ENCODE peak calls at places on chromosome 10, in eight cellular contexts. N is lower leg skin, M is astrocyte of the spinal cord, B is fibroblast of lung, D is RWPE1, V is HFFc6, A is SK-N-SH, E is A549. I is an unnamed sample.

GRCh38 chr10:132199854-132200311 is 13.1 kb downstream of the DPYSL4 start:
- DNase-seq in N (no peak), M (no peak), B (no peak), D (no peak), V (no peak), A (no peak), E (no peak), I (no peak)

GRCh38 chr10:13340068-13340467 is 8.0 kb downstream of the SEPHS1 start:
- DNase-seq in N (no peak), M (no peak), B (peak), D (no peak), V (no peak), A (peak), E (no peak), I (no peak)

GRCh38 chr10:6299234-6299633 is 96.5 kb downstream of the PFKFB3 start:
- DNase-seq in N (peak), M (peak), B (no peak), D (peak), V (no peak), A (no peak), E (peak), I (no peak)

GRCh38 chr10:130036296-130037065 is 72.4 kb upstream of the EBF3 start:
- DNase-seq in N (no peak), M (no peak), B (no peak), D (no peak), V (no peak), A (no peak), E (no peak), I (no peak)

GRCh38 chr10:116511365-116511764 is 34.4 kb upstream of the PNLIP start:
- DNase-seq in N (no peak), M (no peak), B (no peak), D (no peak), V (no peak), A (no peak), E (no peak), I (no peak)

GRCh38 chr10:100038561-100039071 is 28.9 kb upstream of the DNMBP start:
- DNase-seq in N (no peak), M (no peak), B (no peak), D (no peak), V (no peak), A (no peak), E (no peak), I (no peak)

GRCh38 chr10:86377797-86378146 is 11.2 kb upstream of the GRID1 start:
- DNase-seq in N (no peak), M (no peak), B (no peak), D (no peak), V (no peak), A (no peak), E (no peak), I (no peak)

GRCh38 chr10:116163732-116164131 is 109.3 kb downstream of the GFRA1 start:
- DNase-seq in N (no peak), M (no peak), B (no peak), D (no peak), V (no peak), A (no peak), E (no peak), I (no peak)

GRCh38 chr10:113520606-113521481 is 32.0 kb upstream of the HABP2 start:
- DNase-seq in N (peak), M (peak), B (peak), D (peak), V (peak), A (peak), E (peak), I (no peak)

GRCh38 chr10:43211431-43212042 is 55.3 kb downstream of the RASGEF1A start:
- DNase-seq in N (no peak), M (no peak), B (no peak), D (no peak), V (no peak), A (no peak), E (no peak), I (no peak)

GRCh38 chr10:67803588-67804394 is 34.2 kb downstream of the DNAJC12 start:
- DNase-seq in N (no peak), M (no peak), B (no peak), D (no peak), V (no peak), A (no peak), E (peak), I (no peak)

GRCh38 chr10:3776796-3777571 is 8.0 kb downstream of the KLF6 start:
- DNase-seq in N (peak), M (peak), B (peak), D (peak), V (peak), A (no peak), E (peak), I (no peak)

GRCh38 chr10:11756766-11757315 is 14.7 kb downstream of the ECHDC3 start:
- DNase-seq in N (no peak), M (peak), B (no peak), D (no peak), V (no peak), A (no peak), E (no peak), I (no peak)

GRCh38 chr10:7085913-7086589 is 324.8 kb downstream of the SFMBT2 start:
- DNase-seq in N (no peak), M (peak), B (peak), D (no peak), V (no peak), A (no peak), E (peak), I (no peak)

GRCh38 chr10:8026349-8027259 is 27.9 kb upstream of the GATA3 start:
- DNase-seq in N (no peak), M (no peak), B (no peak), D (no peak), V (no peak), A (no peak), E (no peak), I (no peak)

GRCh38 chr10:6200588-6201510 is 1.9 kb upstream of the PFKFB3 start:
- DNase-seq in N (no peak), M (peak), B (peak), D (no peak), V (no peak), A (peak), E (peak), I (no peak)

GRCh38 chr10:110457851-110458582 is 39.7 kb upstream of the DUSP5 start:
- DNase-seq in N (no peak), M (no peak), B (no peak), D (no peak), V (no peak), A (no peak), E (no peak), I (no peak)

GRCh38 chr10:59622320-59622901 is 87.2 kb downstream of the SLC16A9 start:
- DNase-seq in N (peak), M (peak), B (peak), D (peak), V (peak), A (peak), E (peak), I (no peak)

GRCh38 chr10:131746785-131747184 is 154.0 kb upstream of the PPP2R2D start:
- DNase-seq in N (no peak), M (no peak), B (no peak), D (no peak), V (no peak), A (no peak), E (peak), I (no peak)

GRCh38 chr10:61319550-61320256 is 133.5 kb downstream of the TMEM26 start:
- DNase-seq in N (no peak), M (no peak), B (no peak), D (no peak), V (no peak), A (no peak), E (no peak), I (no peak)

GRCh38 chr10:82628373-82628772 is 753.4 kb downstream of the NRG3 start:
- DNase-seq in N (no peak), M (no peak), B (no peak), D (no peak), V (no peak), A (no peak), E (peak), I (no peak)

GRCh38 chr10:69956833-69957230 is 95.8 kb upstream of the MACROH2A2 start:
- DNase-seq in N (no peak), M (no peak), B (no peak), D (no peak), V (no peak), A (no peak), E (no peak), I (no peak)

GRCh38 chr10:71437537-71438058 is 40.9 kb downstream of the CDH23 start:
- DNase-seq in N (no peak), M (no peak), B (peak), D (no peak), V (no peak), A (no peak), E (no peak), I (no peak)

DNA sequence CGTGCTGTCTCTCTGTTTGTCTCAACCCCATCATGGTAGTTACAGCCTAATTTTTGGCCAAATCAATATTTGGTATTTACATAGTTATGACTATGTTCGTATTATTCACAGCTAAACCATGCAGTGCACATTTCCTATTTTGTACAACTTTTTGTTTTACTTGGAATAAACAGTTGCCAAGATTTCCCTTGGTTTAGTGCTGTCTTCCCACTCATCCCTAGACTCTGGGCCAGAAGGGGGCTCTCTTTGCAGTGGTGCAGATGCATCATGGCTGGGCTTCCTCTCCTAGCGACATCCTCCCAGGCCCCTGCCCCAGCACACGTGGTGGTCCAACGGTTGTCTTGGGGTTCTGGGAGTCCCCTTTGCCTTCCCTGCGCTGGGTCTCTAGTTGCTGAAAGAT is 151.6 kb downstream of the PTPN20 start:
- DNase-seq in N (no peak), M (no peak), B (peak), D (no peak), V (no peak), A (no peak), E (no peak), I (no peak)
- TF ChIP-seq CTCF in N (no peak), M (peak), B (peak), D (no peak), V (peak), A (no peak), E (no peak), I (no peak)

DNA sequence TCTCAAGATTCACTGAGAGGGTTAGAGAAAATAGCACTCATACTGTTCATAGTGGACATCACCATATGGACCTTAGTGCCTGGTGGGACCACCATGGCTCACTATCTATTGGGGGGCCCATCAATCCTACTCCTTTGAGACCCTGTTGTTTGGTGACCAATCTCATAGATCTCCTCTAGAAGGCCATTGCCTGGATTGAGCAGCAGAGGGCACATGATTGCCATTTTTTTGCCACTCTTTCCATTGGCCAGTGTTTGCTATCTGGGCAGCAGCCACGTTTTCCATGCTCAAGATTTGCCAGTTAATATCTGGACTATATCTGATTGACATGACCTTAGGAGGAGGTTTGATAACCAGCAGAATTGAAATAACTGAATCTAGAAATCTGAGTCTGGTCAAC is 244.5 kb downstream of the ITGB1 start:
- DNase-seq in N (no peak), M (no peak), B (no peak), D (no peak), V (no peak), A (no peak), E (peak), I (no peak)
- TF ChIP-seq CTCF in N (no peak), M (peak), B (no peak), D (no peak), V (peak), A (peak), E (no peak), I (no peak)

GRCh38 chr10:21523007-21523406 is 2.5 kb downstream of the SKIDA1 start:
- DNase-seq in N (no peak), M (peak), B (no peak), D (no peak), V (no peak), A (no peak), E (peak), I (no peak)
- TF ChIP-seq CTCF in N (no peak), M (no peak), B (no peak), D (no peak), V (no peak), A (no peak), E (no peak), I (no peak)

GRCh38 chr10:93352638-93353383 is 129.3 kb downstream of the MYOF start:
- DNase-seq in N (no peak), M (peak), B (peak), D (peak), V (peak), A (peak), E (peak), I (no peak)
- TF ChIP-seq CTCF in N (no peak), M (peak), B (peak), D (peak), V (peak), A (peak), E (peak), I (peak)

DNA sequence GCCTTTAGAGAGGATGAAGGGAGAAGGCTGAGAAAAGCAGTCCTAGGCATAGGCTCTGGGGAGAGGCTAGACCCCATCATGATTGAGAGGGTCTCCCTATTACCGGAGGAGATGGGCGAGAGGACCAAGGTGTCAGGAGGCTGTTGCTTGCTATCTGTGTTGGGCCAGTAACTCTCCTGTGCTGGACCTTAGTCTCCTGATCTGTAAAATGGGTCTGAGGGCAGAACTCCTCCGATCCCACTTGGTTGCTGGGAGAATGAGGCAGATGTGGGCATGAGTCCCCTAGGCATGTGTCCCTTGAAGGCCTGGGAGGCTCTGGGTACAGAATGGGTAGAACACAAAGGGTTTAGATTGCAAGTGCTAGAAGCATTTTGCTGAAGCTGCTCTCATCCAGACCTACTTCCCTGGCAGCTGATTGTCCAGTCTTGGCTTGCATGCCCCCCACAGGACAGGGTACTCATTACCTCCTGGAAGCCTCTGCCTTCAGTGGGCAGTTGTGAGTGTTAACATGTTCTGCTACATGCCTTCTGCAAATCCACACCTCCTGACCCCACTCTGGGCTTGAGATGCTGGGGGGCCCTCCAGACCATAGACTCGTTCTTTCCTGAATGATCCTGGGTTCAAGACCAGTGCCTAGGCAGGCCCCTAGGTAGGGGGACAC is 4.4 kb downstream of the ZMIZ1 start:
- DNase-seq in N (no peak), M (no peak), B (no peak), D (no peak), V (peak), A (no peak), E (no peak), I (no peak)
- TF ChIP-seq CTCF in N (no peak), M (no peak), B (no peak), D (no peak), V (peak), A (peak), E (no peak), I (no peak)

DNA sequence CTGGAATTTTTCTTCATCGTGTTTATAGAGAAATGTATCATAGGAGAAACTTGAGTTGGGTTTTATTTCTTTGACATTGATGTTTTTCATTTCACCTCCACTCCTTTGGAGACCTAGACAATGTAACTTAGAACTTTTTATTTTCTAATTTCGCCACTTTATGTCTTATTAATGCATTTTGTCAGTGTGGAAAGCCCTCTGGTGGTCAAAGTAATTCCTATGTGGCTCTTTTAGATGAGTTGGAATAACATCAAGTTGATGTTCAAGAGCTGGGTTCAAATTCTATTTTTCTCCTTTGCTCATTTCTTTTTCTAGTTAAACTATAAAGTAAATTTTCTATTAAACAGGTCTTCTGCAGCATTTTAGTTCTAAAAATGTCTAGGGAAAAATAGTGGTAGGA is 478.6 kb downstream of the LRMDA start:
- DNase-seq in N (no peak), M (peak), B (peak), D (peak), V (peak), A (no peak), E (peak), I (no peak)
- TF ChIP-seq CTCF in N (no peak), M (peak), B (peak), D (peak), V (peak), A (peak), E (peak), I (no peak)

DNA sequence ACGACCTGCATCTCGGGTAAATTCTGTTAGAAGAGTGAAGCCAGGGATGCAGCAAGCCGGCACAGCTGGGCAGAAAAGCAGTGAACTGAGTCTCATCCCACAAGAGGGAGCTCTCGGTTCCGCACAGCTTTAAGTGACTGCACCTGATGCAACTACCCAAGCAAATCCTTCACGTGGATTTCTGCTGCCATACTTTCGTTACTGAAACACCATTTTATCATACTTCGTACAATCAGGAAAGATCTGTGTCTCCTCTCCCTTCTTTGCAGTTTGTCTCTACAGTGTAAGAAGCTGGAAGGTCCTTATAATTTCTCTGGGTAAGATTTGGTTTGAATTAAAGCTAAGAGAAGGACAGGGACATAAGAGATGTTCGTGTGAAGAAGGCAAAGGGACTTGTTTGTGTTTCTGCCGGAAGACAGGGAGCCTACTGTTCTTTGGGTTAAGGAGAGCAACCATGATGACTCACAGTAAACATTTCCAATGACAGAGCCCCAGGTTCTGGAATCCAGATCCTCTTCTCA is 427.0 kb downstream of the GPAM start:
- DNase-seq in N (peak), M (peak), B (no peak), D (no peak), V (no peak), A (peak), E (peak), I (no peak)
- TF ChIP-seq CTCF in N (no peak), M (no peak), B (no peak), D (peak), V (no peak), A (no peak), E (peak), I (no peak)

DNA sequence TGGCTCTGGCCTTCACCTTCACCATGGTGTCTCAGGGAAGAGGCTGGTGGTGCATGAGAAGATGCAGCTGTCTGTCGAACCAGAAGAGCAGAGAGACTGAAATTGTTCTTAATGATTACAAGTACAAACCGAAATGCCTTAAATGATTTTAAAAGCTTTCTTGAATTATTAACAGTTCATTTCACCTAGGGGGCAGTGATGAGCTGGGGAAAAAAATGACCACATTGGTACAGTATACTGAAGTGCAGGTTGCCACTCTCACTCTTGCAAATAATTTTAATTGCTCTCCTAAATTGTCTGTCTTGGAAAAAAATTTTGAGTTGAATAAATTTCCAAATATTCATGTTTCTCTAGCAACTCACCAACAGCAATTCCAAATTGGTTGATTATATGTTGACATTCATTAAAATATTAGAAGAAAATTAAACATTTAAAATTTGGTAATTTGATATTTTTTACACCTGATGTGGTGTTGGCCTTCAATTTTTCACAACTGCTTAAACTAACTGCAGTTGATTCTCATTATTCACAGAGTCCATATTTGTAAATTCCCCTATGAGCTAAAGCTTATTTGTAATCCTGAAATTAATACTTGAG is 692.6 kb downstream of the ZWINT start:
- DNase-seq in N (no peak), M (no peak), B (no peak), D (no peak), V (no peak), A (no peak), E (peak), I (no peak)
- TF ChIP-seq CTCF in N (no peak), M (peak), B (peak), D (no peak), V (peak), A (peak), E (peak), I (no peak)

GRCh38 chr10:90149563-90149962 is 448.2 kb downstream of the KIF20B start:
- DNase-seq in N (no peak), M (no peak), B (no peak), D (no peak), V (no peak), A (no peak), E (no peak), I (no peak)

DNA sequence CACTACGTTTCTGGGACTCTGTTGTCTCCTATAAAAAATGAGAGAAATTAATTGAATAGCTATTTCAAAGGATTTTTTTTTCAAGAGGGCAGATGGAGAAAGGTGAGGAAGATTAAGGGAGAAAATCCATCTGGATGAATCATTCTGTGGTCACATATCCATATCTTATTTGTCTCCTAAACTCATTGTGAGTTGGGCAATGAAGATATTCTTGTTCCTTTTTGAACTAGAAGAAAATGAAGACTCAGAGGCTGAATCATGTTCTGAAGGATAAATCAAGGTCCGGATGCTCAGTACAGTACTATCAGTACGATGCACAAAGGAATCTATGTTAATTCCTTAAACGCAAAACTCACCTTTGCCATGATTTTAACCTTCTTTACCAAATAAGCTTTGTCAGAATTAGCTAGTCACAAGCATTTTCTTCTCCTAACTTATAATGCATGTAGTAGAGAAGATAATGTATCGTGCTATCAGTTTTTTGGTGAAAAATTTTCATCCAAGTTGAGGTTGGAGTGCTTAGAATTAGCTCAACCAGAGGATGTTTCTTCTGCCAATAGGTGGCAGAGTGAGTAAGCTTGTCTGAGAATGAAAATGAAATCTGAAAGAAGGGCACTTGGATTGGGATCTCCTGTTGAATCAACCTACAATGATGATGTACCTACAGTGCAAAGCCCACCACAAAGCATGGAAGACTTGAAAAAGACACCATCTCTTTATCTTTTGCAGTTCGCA is 446.9 kb downstream of the KIF20B start:
- DNase-seq in N (no peak), M (peak), B (peak), D (peak), V (no peak), A (peak), E (peak), I (no peak)
- TF ChIP-seq CTCF in N (no peak), M (peak), B (peak), D (peak), V (peak), A (peak), E (peak), I (no peak)